ENCODE peak calls at places on chromosomes 4 and X, in ten cellular contexts. V, E, Y, K, I, H, B, N, P and O are unnamed samples.

GRCh38 chrX:74835566-74835965 is 89.7 kb downstream of the NEXMIF start:
- DNase-seq in Y (no peak), B (no peak), H (no peak), E (no peak), V (no peak), P (no peak), I (no peak), K (peak), N (no peak), O (no peak)

GRCh38 chr4:80268081-80268823 is 1.8 kb downstream of the FGF5 start:
- DNase-seq in V (no peak), B (no peak), I (no peak), K (no peak), H (no peak), Y (peak), E (no peak), N (peak), P (no peak), O (no peak)

GRCh38 chrX:19532709-19533108 is 17.4 kb upstream of the MAP3K15 start:
- DNase-seq in P (no peak), I (no peak), K (no peak), H (no peak), Y (no peak), V (no peak), N (no peak), E (no peak), B (no peak), O (no peak)

GRCh38 chrX:13778916-13779315 is 38.0 kb downstream of the GPM6B start:
- DNase-seq in H (no peak), N (peak), V (no peak), P (no peak), I (no peak), B (no peak), Y (no peak), K (no peak), E (no peak), O (no peak)

GRCh38 chr4:79686976-79687375 is 278.9 kb upstream of the GK2 start:
- DNase-seq in I (no peak), E (no peak), H (no peak), N (no peak), K (no peak), V (no peak), P (no peak), B (no peak), Y (no peak), O (no peak)

GRCh38 chr4:138175337-138175794 is 66.8 kb downstream of the SLC7A11 start:
- DNase-seq in Y (no peak), N (peak), P (peak), E (no peak), B (no peak), H (no peak), V (no peak), I (no peak), K (no peak), O (no peak)

GRCh38 chrX:109218761-109219160 is 263.1 kb downstream of the GUCY2F start:
- DNase-seq in P (no peak), V (no peak), K (no peak), I (no peak), E (no peak), H (no peak), B (no peak), N (no peak), Y (no peak), O (no peak)

GRCh38 chr4:55637272-55637820 is 1.2 kb upstream of the NMU start:
- DNase-seq in E (no peak), I (no peak), H (no peak), P (no peak), V (no peak), K (no peak), N (no peak), B (no peak), Y (no peak), O (no peak)

GRCh38 chr4:108881190-108881589 is 118.3 kb upstream of the ETNPPL start:
- DNase-seq in V (no peak), K (no peak), Y (no peak), I (no peak), E (no peak), B (no peak), H (no peak), P (no peak), N (peak), O (peak)

GRCh38 chr4:61296115-61296514 is 96.0 kb downstream of the ADGRL3 start:
- DNase-seq in K (no peak), I (no peak), B (no peak), H (no peak), Y (no peak), N (no peak), P (no peak), V (no peak), E (no peak), O (no peak)

GRCh38 chr4:152211936-152212675 is 323.8 kb downstream of the FBXW7 start:
- DNase-seq in P (no peak), V (no peak), I (no peak), H (no peak), N (no peak), Y (no peak), B (no peak), K (no peak), E (no peak), O (no peak)

GRCh38 chr4:147175460-147176025 is 229.9 kb upstream of the TTC29 start:
- DNase-seq in Y (no peak), N (no peak), K (no peak), E (no peak), V (no peak), I (no peak), P (no peak), H (no peak), B (no peak), O (no peak)

GRCh38 chr4:3607690-3608514 is 75.7 kb upstream of the LRPAP1 start:
- DNase-seq in P (no peak), Y (no peak), H (no peak), B (no peak), V (no peak), N (no peak), E (no peak), I (no peak), K (no peak), O (no peak)

GRCh38 chr4:121526509-121526908 is 145.7 kb upstream of the QRFPR start:
- DNase-seq in N (no peak), I (no peak), Y (no peak), K (no peak), H (no peak), V (no peak), P (no peak), E (no peak), B (no peak), O (no peak)

GRCh38 chr4:48173055-48173991 is 39.3 kb upstream of the TXK start:
- DNase-seq in N (peak), Y (no peak), B (no peak), H (no peak), E (no peak), P (no peak), I (no peak), K (peak), V (no peak), O (peak)

GRCh38 chr4:16897991-16898827 is at the start of gene LDB2:
- DNase-seq in K (no peak), I (peak), E (no peak), N (peak), Y (no peak), V (no peak), B (no peak), P (peak), H (peak), O (peak)

GRCh38 chr4:56772134-56772533 is 49.4 kb downstream of the SPINK2 start:
- DNase-seq in E (no peak), N (peak), V (no peak), K (no peak), B (no peak), I (no peak), H (no peak), Y (no peak), P (no peak), O (no peak)

GRCh38 chr4:41991916-41992767 is 1.8 kb downstream of the SLC30A9 start:
- DNase-seq in H (no peak), B (no peak), Y (no peak), E (no peak), I (no peak), V (no peak), P (no peak), N (peak), K (no peak), O (no peak)

GRCh38 chrX:115367956-115368355 is 78.4 kb downstream of the LUZP4 start:
- DNase-seq in P (no peak), I (no peak), V (no peak), H (no peak), B (no peak), Y (no peak), E (no peak), K (peak), N (peak), O (no peak)

GRCh38 chr4:89640620-89641366 is 196.2 kb downstream of the SNCA start:
- DNase-seq in Y (peak), K (peak), V (no peak), E (no peak), I (no peak), H (no peak), P (peak), B (no peak), N (peak), O (peak)

GRCh38 chr4:104989363-104989762 is 157.3 kb upstream of the TET2 start:
- DNase-seq in V (no peak), N (peak), E (no peak), Y (no peak), B (no peak), H (no peak), K (no peak), P (no peak), I (no peak), O (no peak)

GRCh38 chr4:7427326-7428260 is 7.1 kb downstream of the PSAPL1 start:
- DNase-seq in N (no peak), P (no peak), V (peak), E (no peak), Y (no peak), I (peak), H (peak), K (no peak), B (no peak), O (no peak)

GRCh38 chr4:139658185-139658584 is 7.4 kb upstream of the MGST2 start:
- DNase-seq in I (no peak), E (no peak), N (no peak), H (no peak), K (no peak), P (no peak), B (no peak), V (no peak), Y (peak), O (no peak)